ENCODE peak calls at places on chromosome 11, in six cellular contexts. L is GM12891, H is HepG2, Q is H1, X is K562, D is GM12878. V is an unnamed sample.

GRCh38 chr11:17730608-17731462 is 3.7 kb upstream of the KCNC1 start:
- DNase-seq in Q (peak), H (peak), D (peak), X (peak), L (peak), V (peak)

GRCh38 chr11:65639623-65640482 is 2.0 kb downstream of the SIPA1 start:
- DNase-seq in L (peak), X (no peak), Q (no peak), H (no peak), D (peak), V (peak)

GRCh38 chr11:130095326-130095725 is 25.6 kb downstream of the APLP2 start:
- DNase-seq in H (no peak), X (peak), L (no peak), D (no peak), Q (no peak), V (no peak)

GRCh38 chr11:85626496-85626895 is 648 bp downstream of the DLG2 start:
- DNase-seq in L (no peak), H (no peak), Q (no peak), X (peak), D (no peak), V (no peak)

GRCh38 chr11:71478216-71478840 is 25.3 kb downstream of the NADSYN1 start:
- DNase-seq in D (no peak), X (no peak), H (no peak), L (no peak), Q (no peak), V (no peak)

GRCh38 chr11:102812188-102812587 is 14.2 kb upstream of the MMP1 start:
- DNase-seq in H (no peak), D (no peak), L (no peak), Q (no peak), X (no peak), V (no peak)

GRCh38 chr11:68954970-68955958 is 25.5 kb downstream of the MRGPRD start:
- DNase-seq in X (peak), Q (peak), D (no peak), L (no peak), H (no peak), V (no peak)

GRCh38 chr11:62077136-62077535 is 46.7 kb upstream of the INCENP start:
- DNase-seq in X (no peak), H (no peak), Q (no peak), L (no peak), D (no peak), V (no peak)

GRCh38 chr11:123006860-123007542 is 25.4 kb upstream of the BSX start:
- DNase-seq in Q (no peak), H (no peak), X (no peak), D (no peak), L (no peak), V (no peak)

GRCh38 chr11:133549796-133550195 is 17.5 kb upstream of the OPCML start:
- DNase-seq in Q (peak), X (no peak), L (no peak), H (no peak), D (no peak), V (no peak)

GRCh38 chr11:197741-198235 is 4.9 kb downstream of the SCGB1C1 start:
- DNase-seq in L (no peak), X (no peak), D (no peak), Q (peak), H (no peak), V (no peak)
- TF ChIP-seq TAF1 in L (no peak), X (no peak), D (no peak), Q (no peak), H (no peak), V (no peak)

GRCh38 chr11:74990941-74991340 is 2.2 kb downstream of the NEU3 start:
- DNase-seq in L (no peak), D (no peak), X (peak), H (peak), Q (no peak), V (no peak)

GRCh38 chr11:74992852-74993251 is 4.1 kb downstream of the NEU3 start:
- DNase-seq in D (peak), H (no peak), L (peak), X (no peak), Q (no peak), V (no peak)

GRCh38 chr11:74984730-74985129 is 4.0 kb upstream of the NEU3 start:
- DNase-seq in L (no peak), Q (no peak), D (no peak), X (no peak), H (no peak), V (no peak)

GRCh38 chr11:74989269-74989655 is 529 bp downstream of the NEU3 start:
- DNase-seq in X (peak), Q (no peak), L (no peak), D (no peak), H (no peak), V (no peak)

DNA sequence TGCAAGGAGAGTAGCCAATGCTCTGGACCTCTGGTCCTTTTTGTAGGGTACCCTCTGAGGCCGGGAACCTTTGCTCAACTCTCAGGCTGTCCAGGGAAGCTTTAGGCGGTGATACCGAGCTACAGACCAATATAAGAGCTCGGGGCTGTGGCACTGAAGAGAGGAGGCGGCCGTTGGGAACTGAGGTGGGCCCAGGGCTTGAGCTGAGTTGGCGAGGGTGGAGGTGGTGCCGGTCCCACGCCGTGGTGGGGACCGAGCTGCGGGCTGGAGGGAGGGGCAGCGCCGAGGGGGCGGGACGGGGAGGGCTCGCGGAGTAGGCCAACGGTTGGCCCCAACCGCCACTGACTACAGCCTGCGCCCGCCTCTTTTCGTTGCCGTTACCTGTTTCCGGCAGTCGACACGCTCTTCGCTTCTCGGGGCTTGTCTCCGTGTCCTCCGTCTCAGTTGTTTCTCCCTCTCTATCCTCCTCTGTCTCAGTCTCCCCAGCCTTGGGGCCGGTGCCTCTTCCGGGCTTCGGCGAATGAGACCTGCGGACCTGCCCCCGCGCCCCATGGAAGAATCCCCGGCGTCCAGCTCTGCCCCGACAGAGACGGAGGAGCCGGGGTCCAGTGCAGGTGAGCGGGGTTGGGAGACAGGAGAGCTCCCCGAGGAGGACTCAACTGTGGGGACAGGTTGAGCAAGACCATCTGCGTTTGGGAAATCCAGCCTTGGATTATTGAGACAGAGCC is at the start of gene NEU3:
- DNase-seq in Q (peak), D (peak), L (peak), X (peak), H (peak), V (peak)
- TF ChIP-seq POLR2A in Q (peak), D (peak), L (peak), X (peak), H (peak), V (peak)

GRCh38 chr11:15195454-15196200 is 80.9 kb downstream of the INSC start:
- DNase-seq in Q (peak), L (no peak), D (no peak), H (peak), X (no peak), V (no peak)

GRCh38 chr11:15198284-15198683 is 83.6 kb downstream of the INSC start:
- DNase-seq in H (no peak), Q (peak), L (no peak), X (no peak), D (no peak), V (no peak)

GRCh38 chr11:15196704-15197103 is 82.0 kb downstream of the INSC start:
- DNase-seq in D (no peak), X (no peak), Q (no peak), H (no peak), L (no peak), V (no peak)

GRCh38 chr11:15199693-15200092 is 85.0 kb downstream of the INSC start:
- DNase-seq in Q (no peak), X (no peak), L (no peak), D (no peak), H (no peak), V (no peak)

GRCh38 chr11:15197696-15198095 is 83.0 kb downstream of the INSC start:
- DNase-seq in Q (peak), X (no peak), L (no peak), D (no peak), H (no peak), V (no peak)
- TF ChIP-seq POLR2AphosphoS5 in Q (no peak), X (no peak), L (no peak), D (no peak), H (no peak), V (no peak)

GRCh38 chr11:827146-827860 is 416 bp upstream of the CRACR2B start:
- DNase-seq in L (no peak), Q (peak), X (peak), H (peak), D (no peak), V (peak)
- TF ChIP-seq TAF1 in L (no peak), Q (peak), X (peak), H (peak), D (no peak), V (no peak)

DNA sequence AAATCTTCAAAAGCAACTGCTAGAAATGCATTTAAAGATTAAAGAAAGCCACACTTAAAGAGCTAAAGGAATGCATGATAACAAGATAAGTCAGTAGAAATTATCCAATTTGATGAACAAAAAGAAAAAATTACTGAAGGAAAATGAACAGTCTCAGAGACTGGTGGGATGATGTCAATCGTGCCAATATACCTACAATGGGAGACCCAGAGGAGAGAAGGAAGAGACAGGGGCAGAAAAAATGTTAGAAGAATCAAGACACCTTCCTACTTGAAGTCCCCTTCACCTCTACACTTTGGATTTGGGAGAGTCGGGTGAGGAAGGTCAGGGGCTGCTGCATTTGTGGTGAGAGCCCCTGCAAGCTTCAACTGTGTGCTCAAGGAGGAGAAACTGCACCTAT is 216.3 kb downstream of the BUD13 start:
- DNase-seq in Q (no peak), L (no peak), X (no peak), H (no peak), D (no peak), V (no peak)
- TF ChIP-seq POLR2A in Q (no peak), L (no peak), X (no peak), H (no peak), D (no peak), V (no peak)

GRCh38 chr11:36452231-36452630 is 57.8 kb downstream of the TRAF6 start:
- DNase-seq in L (no peak), D (no peak), X (no peak), H (no peak), Q (no peak), V (no peak)

GRCh38 chr11:36452987-36453386 is 57.1 kb downstream of the TRAF6 start:
- DNase-seq in D (no peak), X (no peak), Q (no peak), L (no peak), H (peak), V (no peak)

GRCh38 chr11:36454551-36454950 is 55.5 kb downstream of the TRAF6 start:
- DNase-seq in Q (peak), X (no peak), L (no peak), D (no peak), H (no peak), V (no peak)

GRCh38 chr11:36454991-36455611 is 55.0 kb downstream of the TRAF6 start:
- DNase-seq in D (no peak), H (no peak), L (no peak), X (no peak), Q (peak), V (no peak)

GRCh38 chr11:36453678-36454077 is 56.4 kb downstream of the TRAF6 start:
- DNase-seq in X (peak), L (no peak), H (no peak), D (no peak), Q (no peak), V (no peak)
- TF ChIP-seq POLR2AphosphoS5 in X (no peak), L (no peak), H (no peak), D (no peak), Q (no peak), V (no peak)

DNA sequence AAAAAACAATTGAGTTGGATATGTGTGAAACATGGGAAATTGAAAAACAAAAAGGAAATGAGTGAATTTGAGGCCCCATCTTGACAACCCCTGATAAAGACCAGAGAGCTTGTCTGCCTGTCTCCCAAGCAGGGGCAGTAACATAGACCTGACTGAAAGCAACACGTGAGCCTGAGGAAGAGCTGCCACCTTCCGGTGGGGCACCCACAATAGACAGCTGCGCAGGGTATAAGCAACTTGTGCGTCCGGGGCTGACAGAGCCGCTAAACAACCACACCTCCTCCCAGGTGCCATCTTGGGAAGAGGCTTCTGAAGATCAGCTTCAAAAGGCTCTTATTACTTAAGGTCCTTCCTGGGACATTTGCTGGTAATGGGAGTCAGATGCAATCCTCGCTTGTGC is 166.8 kb downstream of the NTM start:
- DNase-seq in L (no peak), D (no peak), Q (no peak), X (peak), H (no peak), V (no peak)
- TF ChIP-seq TAF1 in L (no peak), D (no peak), Q (no peak), X (no peak), H (no peak), V (no peak)